ENCODE peak calls at places on chromosomes 12 and 14, in five cellular contexts. F, M, Q, T and C are unnamed samples.
A peak's percentile ranks its signal among the peaks of the same experiment; 100 is the strongest.

GRCh38 chr12:108646597-108647190 is 13.0 kb upstream of the SELPLG start:
- DNase-seq in T (no peak), Q (no peak), M (no peak), F (no peak), C (no peak)

GRCh38 chr12:116517431-116518045 is 41.6 kb upstream of the MAP1LC3B2 start:
- DNase-seq in F (no peak), T (no peak), M (no peak), Q (no peak), C (no peak)

GRCh38 chr12:115394498-115395220 is 710.7 kb upstream of the TBX3 start:
- DNase-seq in T (no peak), M (no peak), F (no peak), Q (no peak), C (no peak)

GRCh38 chr12:13777374-13777773 is 204.0 kb downstream of the GRIN2B start:
- DNase-seq in Q (no peak), T (no peak), F (no peak), M (no peak), C (no peak)

GRCh38 chr14:103530390-103530789 is 1.4 kb downstream of the TRMT61A start:
- DNase-seq in T (no peak), Q (no peak), F (no peak), M (no peak), C (no peak)

GRCh38 chr14:37139710-37140109 is 32.7 kb downstream of the SLC25A21 start:
- DNase-seq in Q (no peak), F (no peak), T (no peak), M (no peak), C (no peak)

GRCh38 chr12:115872919-115873357 is 404.6 kb downstream of the MED13L start:
- DNase-seq in T (no peak), F (no peak), Q (peak; percentile 91), M (no peak), C (no peak)

GRCh38 chr14:32682219-32682618 is 256.5 kb upstream of the NPAS3 start:
- DNase-seq in Q (no peak), T (no peak), M (no peak), F (no peak), C (no peak)

GRCh38 chr14:91998667-91999570 is 40.9 kb downstream of the TRIP11 start:
- DNase-seq in F (no peak), Q (no peak), M (no peak), T (no peak), C (no peak)

GRCh38 chr14:73637830-73638229 is 7.0 kb upstream of the DNAL1 start:
- DNase-seq in T (no peak), M (no peak), F (no peak), Q (no peak), C (no peak)

GRCh38 chr14:73630009-73630780 is 14.6 kb upstream of the DNAL1 start:
- DNase-seq in Q (no peak), F (no peak), M (no peak), T (no peak), C (peak; percentile 21)

GRCh38 chr14:73633115-73633514 is 11.7 kb upstream of the DNAL1 start:
- DNase-seq in T (no peak), Q (no peak), F (no peak), M (no peak), C (no peak)

GRCh38 chr14:73633517-73634332 is 11.1 kb upstream of the DNAL1 start:
- DNase-seq in M (peak; percentile 59), T (peak; percentile 59), Q (peak; percentile 69), F (no peak), C (peak; percentile 90)

DNA sequence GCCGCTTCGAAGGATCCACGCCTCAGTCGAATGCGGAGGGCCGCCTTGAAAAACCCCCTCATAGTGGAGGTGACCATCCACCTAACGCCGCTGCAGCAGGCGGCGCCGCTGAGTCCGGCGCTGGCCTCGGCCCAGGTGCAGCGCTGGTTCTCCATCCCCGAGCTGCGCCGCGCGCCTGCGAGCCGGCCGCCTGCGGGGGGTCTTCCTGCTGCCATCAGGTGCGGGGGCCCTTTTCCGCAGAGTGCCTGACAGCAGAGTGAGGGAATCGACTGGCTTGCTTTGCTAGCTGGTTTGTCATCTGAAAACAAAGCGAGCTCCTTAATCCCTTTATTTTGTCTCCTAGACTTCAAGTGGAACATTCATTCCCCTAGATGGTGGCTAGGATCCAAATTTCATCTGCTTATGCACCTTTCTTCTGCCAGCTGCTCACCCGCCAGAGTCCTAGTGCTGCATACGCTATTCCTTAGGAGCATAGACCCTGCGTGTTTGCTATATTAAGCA is 10.4 kb upstream of the DNAL1 start:
- DNase-seq in T (no peak), Q (peak; percentile 55), M (no peak), F (no peak), C (no peak)
- H3K4me3 ChIP-seq in T (peak overlapping the region; percentile 45), Q (peak overlapping the region; percentile 44), M (peak overlapping the region; percentile 54), F (peak overlapping the region; percentile 67), C (peak overlapping the region; percentile 23)

GRCh38 chr14:22390824-22391461 is 198.1 kb downstream of the DAD1 start:
- DNase-seq in M (no peak), F (no peak), T (no peak), Q (peak; percentile 35), C (no peak)
- TF ChIP-seq POLR2A in M (no peak), F (no peak), T (no peak), Q (no peak), C (no peak)

GRCh38 chr12:56317675-56318074 is 1.9 kb upstream of the CNPY2 start:
- DNase-seq in T (no peak), F (no peak), M (no peak), Q (no peak), C (no peak)
- TF ChIP-seq CTCF in T (no peak), F (no peak), M (no peak), Q (no peak), C (no peak)

GRCh38 chr12:124504273-124505000 is 63.0 kb downstream of the NCOR2 start:
- DNase-seq in F (no peak), T (no peak), Q (no peak), M (peak; percentile 84), C (no peak)

GRCh38 chr12:124505001-124505818 is 62.2 kb downstream of the NCOR2 start:
- DNase-seq in Q (no peak), T (no peak), M (no peak), F (no peak), C (no peak)

GRCh38 chr12:124506832-124507153 is 60.6 kb downstream of the NCOR2 start:
- DNase-seq in T (no peak), Q (no peak), M (no peak), F (no peak), C (no peak)

GRCh38 chr12:124507188-124508109 is 60.0 kb downstream of the NCOR2 start:
- DNase-seq in M (no peak), Q (no peak), T (no peak), F (peak; percentile 52), C (no peak)

DNA sequence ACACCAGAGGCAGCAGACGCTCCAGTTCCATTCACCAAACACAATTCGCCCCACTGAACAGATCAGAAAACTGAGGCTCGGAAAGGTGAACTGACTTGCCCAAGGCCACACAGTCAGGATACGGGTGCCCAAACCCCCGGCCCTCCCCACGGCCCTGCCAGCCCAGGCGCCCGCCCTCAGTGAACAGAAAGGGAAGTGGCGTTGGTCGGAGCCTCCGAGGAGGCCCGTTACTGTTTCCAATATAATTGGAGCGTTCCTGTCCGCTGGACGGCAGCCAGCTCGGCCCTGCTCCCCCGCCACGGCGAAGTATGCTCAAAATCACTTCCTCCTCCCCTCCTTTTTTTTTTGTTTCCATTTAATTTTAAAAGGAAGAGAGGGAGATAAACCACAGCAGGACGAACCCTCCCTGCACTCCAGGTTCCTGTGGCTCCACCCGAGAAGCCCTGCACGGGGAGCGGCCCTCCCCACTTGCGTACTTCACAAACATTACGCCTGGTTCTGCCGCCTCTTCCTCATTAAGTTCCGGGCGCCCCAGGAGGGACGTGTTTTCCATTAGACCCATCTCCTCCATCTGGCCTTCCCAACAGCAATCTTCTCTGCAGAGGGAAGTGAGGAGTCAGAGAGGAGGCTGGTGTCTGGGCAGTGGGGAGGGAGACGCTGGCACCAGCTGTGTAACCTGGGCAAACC is 61.1 kb downstream of the NCOR2 start:
- DNase-seq in F (peak; percentile 82), Q (peak; percentile 77), T (no peak), M (peak; percentile 87), C (peak; percentile 80)
- H3K4me3 ChIP-seq in F (peak overlapping the region; percentile 6), Q (no peak overlapping the region), T (no peak overlapping the region), M (peak overlapping the region; percentile 8), C (no peak overlapping the region)

GRCh38 chr12:89353188-89353822 is 1.0 kb upstream of the DUSP6 start:
- DNase-seq in T (peak; percentile 52), Q (peak; percentile 79), M (peak; percentile 52), F (peak; percentile 39), C (peak; percentile 94)

GRCh38 chr12:89351489-89352241 is 636 bp downstream of the DUSP6 start:
- DNase-seq in F (no peak), T (peak; percentile 58), Q (peak; percentile 47), M (no peak), C (no peak)

GRCh38 chr12:89350661-89351488 is 1.4 kb downstream of the DUSP6 start:
- DNase-seq in Q (peak; percentile 33), T (peak; percentile 45), M (no peak), F (no peak), C (no peak)

GRCh38 chr12:89352492-89353187 is at the start of gene DUSP6:
- DNase-seq in M (peak; percentile 89), F (peak; percentile 88), Q (peak; percentile 97), T (peak; percentile 93), C (peak; percentile 99)

DNA sequence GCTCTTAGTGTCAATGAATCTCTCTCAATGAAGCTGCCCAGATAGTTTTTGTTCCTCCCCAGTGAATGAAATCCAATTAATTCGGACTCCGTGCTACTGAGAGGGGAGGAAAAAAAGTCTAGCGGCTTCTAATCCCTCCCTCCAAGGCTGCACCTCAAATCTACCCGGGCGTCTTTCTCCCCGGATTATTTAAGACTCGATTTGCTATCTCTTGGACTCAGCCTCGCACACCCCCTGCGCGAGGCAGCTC is 134 bp downstream of the DUSP6 start:
- DNase-seq in Q (no peak), T (no peak), M (no peak), F (no peak), C (no peak)
- TF ChIP-seq POLR2A in Q (peak; percentile 97), T (peak; percentile 99), M (peak; percentile 78), F (peak; percentile 84), C (no peak)

GRCh38 chr12:96063046-96063445 is 27.7 kb upstream of the LTA4H start:
- DNase-seq in T (no peak), F (no peak), M (no peak), Q (no peak), C (no peak)
- TF ChIP-seq CTCF in T (peak; percentile 15), F (no peak), M (no peak), Q (no peak), C (no peak)

GRCh38 chr14:101364503-101365328 is 196.6 kb upstream of the DIO3 start:
- DNase-seq in M (peak; percentile 98), Q (peak; percentile 57), T (no peak), F (peak; percentile 90), C (peak; percentile 92)
- H3K4me3 ChIP-seq in M (no peak overlapping the region), Q (no peak overlapping the region), T (no peak overlapping the region), F (no peak overlapping the region), C (no peak overlapping the region)

GRCh38 chr14:60537663-60538062 is 28.7 kb downstream of the SIX6 start:
- DNase-seq in T (no peak), F (no peak), M (no peak), Q (no peak), C (no peak)
- TF ChIP-seq POLR2A in T (no peak), F (no peak), M (no peak), Q (no peak), C (no peak)

GRCh38 chr12:95955549-95956159 is 12.5 kb downstream of the AMDHD1 start:
- DNase-seq in M (no peak), T (no peak), F (no peak), Q (no peak), C (no peak)
- TF ChIP-seq CTCF in M (no peak), T (no peak), F (no peak), Q (no peak), C (no peak)